ENCODE peak calls at places on chromosomes 7 and 10, in ten cellular contexts. Q, G, J, V, L, R, Y, D, P and M are unnamed samples.
A peak's percentile ranks its signal among the peaks of the same experiment; 100 is the strongest.

GRCh38 chr10:10872706-10873276 is 144.9 kb upstream of the CELF2 start:
- DNase-seq in Y (no peak), V (no peak), D (no peak), Q (no peak), P (no peak), G (no peak), R (no peak), J (peak; percentile 19), L (no peak), M (no peak)

GRCh38 chr10:69492746-69493462 is 41.6 kb downstream of the TSPAN15 start:
- DNase-seq in L (no peak), D (peak; percentile 80), G (no peak), J (no peak), Y (no peak), Q (no peak), V (no peak), P (no peak), R (no peak), M (no peak)

GRCh38 chr10:43172645-43173044 is 34.4 kb downstream of the CSGALNACT2 start:
- DNase-seq in L (no peak), P (no peak), D (no peak), R (no peak), Y (no peak), G (no peak), Q (no peak), V (no peak), J (no peak), M (no peak)

GRCh38 chr10:27626821-27627359 is 118.7 kb downstream of the MKX start:
- DNase-seq in L (no peak), P (no peak), G (no peak), R (no peak), V (no peak), D (no peak), Q (peak; percentile 33), J (no peak), Y (no peak), M (no peak)

GRCh38 chr7:148987010-148987750 is 41.1 kb downstream of the PDIA4 start:
- DNase-seq in L (peak; percentile 95), G (peak; percentile 87), P (peak; percentile 78), R (no peak), Q (peak; percentile 93), D (peak; percentile 96), Y (peak; percentile 78), J (peak; percentile 91), V (peak; percentile 89), M (peak; percentile 74)

GRCh38 chr7:87347207-87347606 is 1.7 kb downstream of the CROT start:
- DNase-seq in V (no peak), D (no peak), Y (no peak), R (no peak), P (no peak), L (no peak), Q (no peak), G (no peak), J (no peak), M (no peak)

GRCh38 chr10:110218627-110219026 is 11.2 kb downstream of the MXI1 start:
- DNase-seq in V (no peak), G (no peak), Q (no peak), P (no peak), R (no peak), Y (no peak), D (no peak), L (no peak), J (no peak), M (no peak)

GRCh38 chr7:40482794-40483374 is 348.1 kb downstream of the SUGCT start:
- DNase-seq in L (no peak), R (no peak), Y (no peak), D (no peak), Q (no peak), G (no peak), J (no peak), P (no peak), V (no peak), M (no peak)

GRCh38 chr7:143130541-143130940 is 1.3 kb upstream of the PIP start:
- DNase-seq in L (no peak), J (no peak), Y (no peak), V (no peak), R (no peak), D (no peak), Q (no peak), G (no peak), P (no peak), M (no peak)

GRCh38 chr10:29375888-29376287 is 87.0 kb downstream of the LYZL1 start:
- DNase-seq in R (no peak), J (no peak), L (no peak), P (no peak), Y (no peak), Q (no peak), D (no peak), G (no peak), V (no peak), M (no peak)
- TF ChIP-seq POLR2A in R (no peak), J (no peak), L (no peak), P (no peak), Y (no peak), Q (no peak), D (no peak), G (no peak), V (no peak), M (no peak)

DNA sequence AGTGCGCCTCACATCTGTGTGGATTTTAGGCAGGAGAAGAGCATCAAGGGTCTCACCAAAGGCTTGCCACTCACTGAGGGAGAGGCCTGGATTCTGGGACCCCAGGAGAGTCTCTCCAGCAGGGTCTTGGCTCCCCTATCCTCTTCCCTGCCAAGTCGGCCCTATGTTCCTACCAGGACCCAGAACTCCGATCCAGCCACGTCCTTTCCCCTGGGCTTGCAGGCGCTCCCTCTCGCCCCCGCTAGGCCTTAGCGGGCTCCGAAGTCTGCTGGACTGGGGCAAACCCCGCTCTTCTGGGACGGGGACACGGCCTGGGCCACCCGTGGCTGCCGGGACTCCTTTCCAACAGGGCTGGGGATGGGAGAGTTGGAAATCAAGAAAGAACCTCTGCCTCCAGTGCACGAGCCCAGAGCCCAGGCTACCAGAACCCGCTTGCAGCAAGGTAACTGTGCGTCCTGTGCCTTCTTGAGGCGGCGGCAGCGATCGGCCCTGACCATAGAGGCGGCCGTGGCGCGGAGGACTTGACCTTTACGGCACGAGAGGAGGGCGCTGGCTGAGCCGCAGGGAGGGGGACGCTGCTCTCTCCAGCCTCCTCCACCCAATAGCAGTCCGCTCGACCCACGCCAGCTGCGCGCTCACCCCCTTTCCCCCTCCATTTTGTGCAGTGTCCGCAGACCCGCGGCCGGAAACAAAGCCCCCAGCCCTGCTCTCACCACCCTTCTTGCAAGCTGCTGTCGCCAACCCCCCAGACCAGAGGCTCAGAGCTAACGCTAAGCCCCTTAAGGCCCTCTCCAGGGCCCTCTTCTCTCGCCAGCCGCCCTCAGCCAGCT is 6.9 kb upstream of the HOXA11 start:
- DNase-seq in J (no peak), Y (no peak), L (no peak), G (peak; percentile 48), V (no peak), R (no peak), Q (no peak), D (peak; percentile 84), P (no peak), M (no peak)
- TF ChIP-seq POLR2A in J (no peak), Y (no peak), L (no peak), G (peak; percentile 55), V (no peak), R (peak; percentile 17), Q (no peak), D (no peak), P (no peak), M (no peak)

DNA sequence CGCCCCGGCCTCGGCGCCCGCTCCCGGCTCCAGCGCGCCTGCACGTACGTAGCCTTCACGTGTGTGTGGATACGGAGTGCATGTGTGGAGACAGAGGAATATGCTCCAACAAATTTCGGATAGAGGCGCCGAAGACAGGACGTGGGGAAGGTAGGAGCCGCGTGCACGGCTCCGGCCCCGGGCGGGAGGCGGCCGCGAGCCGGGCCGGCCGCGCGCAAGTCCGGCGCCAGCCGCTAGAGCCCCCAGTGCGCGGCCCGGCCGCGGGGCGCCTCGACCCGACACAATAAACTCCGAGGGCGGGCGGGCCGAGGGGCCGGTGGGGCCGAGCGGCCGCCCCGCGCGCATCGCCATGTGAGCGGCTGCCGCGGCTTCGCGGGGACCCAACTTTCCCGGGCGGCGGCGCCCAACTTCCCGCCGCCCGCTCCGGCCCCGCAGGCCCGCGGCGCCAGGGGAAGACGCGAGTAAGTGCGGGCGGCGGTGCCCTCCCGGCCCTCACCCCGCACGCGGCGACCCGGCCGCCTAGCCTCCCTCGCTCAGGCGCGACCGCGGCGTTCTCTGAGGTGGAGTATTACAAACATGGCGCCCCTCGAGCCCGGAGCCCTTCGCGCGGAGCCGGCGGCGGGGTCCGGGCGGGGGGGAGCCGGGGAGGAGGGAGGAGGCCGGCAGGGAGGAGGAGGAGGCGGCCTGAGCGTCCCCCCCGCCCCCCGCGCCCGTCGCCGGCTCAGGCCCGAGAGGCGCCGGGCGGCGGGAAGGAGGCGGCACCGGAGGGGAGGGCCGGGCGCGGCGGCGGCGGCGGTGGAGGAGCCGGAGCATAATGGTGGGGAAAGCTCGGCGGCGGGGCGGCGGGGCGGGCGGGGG is at the start of gene ZMYND11:
- DNase-seq in J (peak; percentile 42), Y (peak; percentile 68), G (peak; percentile 68), V (no peak), Q (peak; percentile 63), L (peak; percentile 78), R (no peak), P (no peak), D (peak; percentile 91), M (peak; percentile 33)
- TF ChIP-seq POLR2A in J (no peak), Y (no peak), G (no peak), V (peak; percentile 53), Q (no peak), L (peak; percentile 26), R (no peak), P (peak; percentile 73), D (no peak), M (peak; percentile 56)

GRCh38 chr7:156932006-156932405 is 17.5 kb upstream of the NOM1 start:
- DNase-seq in Q (no peak), Y (no peak), D (no peak), G (no peak), R (no peak), J (no peak), V (peak; percentile 36), L (peak; percentile 29), P (no peak), M (no peak)
- TF ChIP-seq POLR2A in Q (no peak), Y (no peak), D (no peak), G (no peak), R (no peak), J (no peak), V (no peak), L (no peak), P (no peak), M (no peak)

DNA sequence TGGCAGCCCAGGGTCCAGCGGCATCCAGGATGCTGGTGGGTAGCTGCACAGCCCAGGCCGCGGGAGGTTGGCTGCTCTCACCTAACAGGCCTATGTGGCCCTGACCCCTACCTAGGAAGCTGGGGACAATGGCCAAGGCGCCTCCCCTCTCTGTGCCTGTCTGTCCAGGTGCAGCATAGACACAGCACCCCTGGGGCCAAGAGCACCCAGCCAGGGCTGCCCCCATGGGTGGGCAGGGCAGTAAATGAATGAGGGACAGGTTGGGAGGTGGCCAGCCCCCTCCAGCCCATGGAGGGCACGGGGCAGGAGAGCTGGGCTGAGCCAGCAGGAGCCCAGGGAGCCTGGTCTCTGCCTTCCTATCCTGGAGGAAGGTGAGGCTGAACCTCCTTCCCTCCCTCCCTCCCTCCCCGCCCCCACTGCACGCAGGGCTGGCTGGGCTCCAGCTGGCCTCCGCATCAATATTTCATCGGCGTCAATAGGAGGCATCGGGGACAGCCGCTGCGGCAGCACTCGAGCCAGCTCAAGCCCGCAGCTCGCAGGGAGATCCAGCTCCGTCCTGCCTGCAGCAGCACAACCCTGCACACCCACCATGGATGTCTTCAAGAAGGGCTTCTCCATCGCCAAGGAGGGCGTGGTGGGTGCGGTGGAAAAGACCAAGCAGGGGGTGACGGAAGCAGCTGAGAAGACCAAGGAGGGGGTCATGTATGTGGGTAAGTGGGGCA is at the start of gene SNCG:
- DNase-seq in J (no peak), G (no peak), V (no peak), D (no peak), Q (peak; percentile 56), P (no peak), R (no peak), Y (no peak), L (no peak), M (no peak)
- TF ChIP-seq POLR2A in J (no peak), G (no peak), V (no peak), D (no peak), Q (no peak), P (no peak), R (no peak), Y (no peak), L (no peak), M (no peak)